ENCODE peak calls at places on chromosomes 2 and 18, in four cellular contexts. B, Z, G and U are unnamed samples.

GRCh38 chr2:10889741-10890215 is 22.0 kb upstream of the KCNF1 start:
- DNase-seq in B (no peak), Z (no peak), G (no peak), U (no peak)

GRCh38 chr2:107932986-107933385 is 53.3 kb upstream of the SLC5A7 start:
- DNase-seq in B (peak), Z (peak), G (no peak), U (no peak)

GRCh38 chr2:202982779-202983491 is 31.7 kb upstream of the NBEAL1 start:
- DNase-seq in B (no peak), Z (no peak), G (no peak), U (no peak)

GRCh38 chr18:48060346-48060745 is 129.9 kb upstream of the SMAD2 start:
- DNase-seq in B (no peak), Z (no peak), G (no peak), U (no peak)

GRCh38 chr2:36965196-36965595 is 1.1 kb downstream of the STRN start:
- DNase-seq in B (no peak), Z (no peak), G (no peak), U (no peak)

GRCh38 chr18:63994783-63995399 is 25.0 kb downstream of the SERPINB8 start:
- DNase-seq in B (peak), Z (peak), G (peak), U (peak)

GRCh38 chr2:30195011-30195410 is 36.3 kb upstream of the LBH start:
- DNase-seq in B (no peak), Z (no peak), G (no peak), U (no peak)

GRCh38 chr2:130871843-130872242 is 35.1 kb downstream of the ARHGEF4 start:
- DNase-seq in B (no peak), Z (no peak), G (no peak), U (no peak)

GRCh38 chr2:61550375-61551209 is 12.4 kb upstream of the XPO1 start:
- DNase-seq in B (no peak), Z (no peak), G (no peak), U (no peak)